ENCODE peak calls at places on chromosomes 4 and X, in six cellular contexts. G is mesenchymal stem cell, C is IMR-90, L is H9, V is H1, X is trophoblast cell. K is an unnamed sample. For H3K79me1, the result is how much of the 10 kb centered on the place peaks cover.

GRCh38 chr4:139020384-139020783 is 4.8 kb downstream of the NOCT start:
- DNase-seq in G (no peak), C (no peak), L (peak), V (no peak), X (no peak), K (no peak)

GRCh38 chr4:82901129-82901718 is 689 bp downstream of the THAP9 start:
- DNase-seq in G (no peak), C (no peak), L (no peak), V (no peak), X (no peak), K (no peak)

GRCh38 chrX:45669715-45670360 is 469.2 kb upstream of the DIPK2B start:
- DNase-seq in G (peak), C (peak), L (no peak), V (no peak), X (no peak), K (no peak)

GRCh38 chr4:23039813-23040212 is 347.1 kb downstream of the GBA3 start:
- DNase-seq in G (no peak), C (no peak), L (no peak), V (no peak), X (no peak), K (no peak)

GRCh38 chrX:153764786-153765137 is 713 bp downstream of the PLXNB3 start:
- DNase-seq in G (no peak), C (no peak), L (no peak), V (no peak), X (no peak), K (no peak)

GRCh38 chr4:20618010-20618409 is 82.2 kb upstream of the PACRGL start:
- DNase-seq in G (no peak), C (no peak), L (no peak), V (no peak), X (no peak), K (peak)

GRCh38 chr4:80803337-80803736 is 227.2 kb upstream of the BMP3 start:
- DNase-seq in G (no peak), C (no peak), L (no peak), V (no peak), X (no peak), K (no peak)

GRCh38 chrX:33725556-33726232 is 406.4 kb downstream of the FAM47A start:
- DNase-seq in G (peak), C (no peak), L (peak), V (peak), X (no peak), K (peak)

GRCh38 chr4:110778526-110778925 is 155.6 kb upstream of the PITX2 start:
- DNase-seq in G (peak), C (peak), L (no peak), V (no peak), X (no peak), K (no peak)

GRCh38 chr4:120406960-120407359 is 340.3 kb upstream of the MAD2L1 start:
- DNase-seq in G (no peak), C (no peak), L (peak), V (no peak), X (no peak), K (no peak)

GRCh38 chrX:100512471-100512870 is 72.3 kb upstream of the TNMD start:
- DNase-seq in G (peak), C (peak), L (no peak), V (no peak), X (no peak), K (no peak)

GRCh38 chrX:72467171-72467570 is 105.5 kb downstream of the HDAC8 start:
- DNase-seq in G (no peak), C (no peak), L (no peak), V (no peak), X (no peak), K (no peak)

GRCh38 chr4:40918330-40918729 is 168.6 kb downstream of the NSUN7 start:
- DNase-seq in G (peak), C (peak), L (no peak), V (no peak), X (no peak), K (no peak)

GRCh38 chr4:139167774-139168444 is 9.1 kb downstream of the ELF2 start:
- DNase-seq in G (peak), C (peak), L (no peak), V (no peak), X (peak), K (no peak)

GRCh38 chrX:24369816-24370215 is 9.4 kb downstream of the SUPT20HL1 start:
- DNase-seq in G (no peak), C (no peak), L (peak), V (no peak), X (no peak), K (no peak)

GRCh38 chrX:38055170-38055847 is 49.0 kb downstream of the SYTL5 start:
- DNase-seq in G (no peak), C (peak), L (no peak), V (no peak), X (no peak), K (no peak)

GRCh38 chrX:96909291-96909690 is 25.6 kb downstream of the RPA4 start:
- DNase-seq in G (no peak), C (peak), L (no peak), V (no peak), X (no peak), K (no peak)

GRCh38 chr4:107069049-107069448 is 32.9 kb upstream of the DKK2 start:
- DNase-seq in G (no peak), C (peak), L (no peak), V (no peak), X (no peak), K (no peak)

GRCh38 chrX:118780915-118781314 is 42.7 kb upstream of the ZCCHC12 start:
- DNase-seq in G (peak), C (peak), L (no peak), V (no peak), X (no peak), K (no peak)

GRCh38 chrX:141947350-141947749 is 43.7 kb downstream of the MAGEC1 start:
- DNase-seq in G (no peak), C (no peak), L (no peak), V (no peak), X (no peak), K (no peak)

GRCh38 chr4:78634011-78634664 is 82.6 kb downstream of the ANXA3 start:
- DNase-seq in G (peak), C (no peak), L (no peak), V (no peak), X (no peak), K (no peak)

GRCh38 chr4:94678896-94679295 is 78.9 kb upstream of the BMPR1B start:
- DNase-seq in G (no peak), C (peak), L (no peak), V (no peak), X (peak), K (no peak)

GRCh38 chr4:101790521-101791188 is at the start of gene BANK1:
- DNase-seq in G (peak), C (peak), L (peak), V (peak), X (peak), K (peak)

GRCh38 chr4:94728056-94728766 is 29.5 kb upstream of the BMPR1B start:
- DNase-seq in G (no peak), C (no peak), L (no peak), V (no peak), X (peak), K (no peak)

GRCh38 chr4:94523617-94524016 is 71.9 kb downstream of the PDLIM5 start:
- DNase-seq in G (peak), C (peak), L (no peak), V (no peak), X (no peak), K (no peak)

GRCh38 chr4:106238819-106239420 is 77.1 kb downstream of the TBCK start:
- DNase-seq in G (peak), C (peak), L (peak), V (peak), X (peak), K (peak)

GRCh38 chr4:39996811-39997210 is 19.1 kb upstream of the PDS5A start:
- DNase-seq in G (no peak), C (no peak), L (no peak), V (no peak), X (no peak), K (no peak)

GRCh38 chr4:182276214-182277109 is 33.3 kb downstream of the TENM3 start:
- DNase-seq in G (no peak), C (no peak), L (no peak), V (no peak), X (no peak), K (no peak)

GRCh38 chr4:80362578-80363181 is 27.1 kb downstream of the CFAP299 start:
- DNase-seq in G (peak), C (peak), L (peak), V (peak), X (peak), K (peak)

GRCh38 chrX:53089224-53089842 is 4.6 kb upstream of the KANTR start:
- DNase-seq in G (peak), C (peak), L (no peak), V (no peak), X (peak), K (no peak)

GRCh38 chr4:174697164-174697563 is 131.9 kb downstream of the GLRA3 start:
- DNase-seq in G (no peak), C (no peak), L (no peak), V (no peak), X (no peak), K (no peak)

GRCh38 chrX:25300994-25301393 is 285.2 kb upstream of the ARX start:
- DNase-seq in G (no peak), C (no peak), L (no peak), V (no peak), X (no peak), K (no peak)

GRCh38 chr4:139470997-139471665 is 17.2 kb downstream of the RAB33B start:
- DNase-seq in G (no peak), C (no peak), L (no peak), V (no peak), X (no peak), K (no peak)

GRCh38 chrX:10597871-10598270 is 22.5 kb downstream of the MID1 start:
- DNase-seq in G (no peak), C (peak), L (no peak), V (no peak), X (no peak), K (no peak)

GRCh38 chr4:181687116-181687515 is 556.1 kb upstream of the TENM3 start:
- DNase-seq in G (no peak), C (peak), L (no peak), V (no peak), X (no peak), K (no peak)

GRCh38 chrX:120147537-120147936 is 10.9 kb upstream of the RHOXF2 start:
- DNase-seq in G (no peak), C (no peak), L (no peak), V (no peak), X (no peak), K (no peak)

GRCh38 chrX:118495061-118495921 is at the start of gene DOCK11:
- DNase-seq in G (peak), C (peak), L (peak), V (peak), X (peak), K (peak)

GRCh38 chr4:86487738-86488137 is 106.4 kb upstream of the PTPN13 start:
- DNase-seq in G (no peak), C (no peak), L (no peak), V (no peak), X (no peak), K (no peak)
- H3K18ac ChIP-seq in G (no peak), C (no peak), L (no peak), V (no peak), X (no peak), K (no peak)

DNA sequence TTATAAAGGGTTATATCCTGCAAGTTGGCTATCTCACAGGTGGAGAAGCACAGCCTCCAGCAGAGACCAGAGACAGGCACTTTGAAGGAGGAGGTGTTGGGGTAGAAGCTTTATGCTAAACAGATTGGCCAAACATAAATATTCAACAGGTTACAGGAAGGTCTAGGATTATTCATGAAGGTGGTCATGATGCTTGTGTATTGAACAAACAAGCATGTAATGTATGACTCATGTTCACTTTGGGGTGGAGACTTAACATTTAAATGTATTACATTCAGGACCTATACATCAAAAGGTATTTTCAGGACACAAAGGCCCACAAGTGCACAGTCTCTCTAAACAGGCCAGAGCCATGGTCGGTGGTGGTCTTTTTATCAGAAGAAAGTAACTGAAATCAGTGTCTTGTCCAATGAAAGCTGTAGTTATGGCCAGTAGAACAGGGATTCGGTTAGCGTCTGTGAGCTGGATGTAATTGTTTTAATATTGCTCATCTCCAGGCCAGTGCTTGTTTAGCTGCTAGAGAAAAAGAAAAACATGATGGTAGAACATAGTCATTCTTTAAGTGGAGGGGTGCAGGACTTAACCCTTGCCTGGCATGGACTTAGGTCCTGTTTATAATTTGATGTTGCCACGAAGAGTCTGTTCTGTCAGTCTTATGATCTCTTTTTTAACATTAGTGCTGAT is 555.2 kb upstream of the PCDH10 start:
- DNase-seq in G (peak), C (no peak), L (no peak), V (no peak), X (no peak), K (no peak)
- H2AFZ ChIP-seq in G (no peak), C (no peak), L (no peak), V (no peak), X (no peak), K (no peak)

DNA sequence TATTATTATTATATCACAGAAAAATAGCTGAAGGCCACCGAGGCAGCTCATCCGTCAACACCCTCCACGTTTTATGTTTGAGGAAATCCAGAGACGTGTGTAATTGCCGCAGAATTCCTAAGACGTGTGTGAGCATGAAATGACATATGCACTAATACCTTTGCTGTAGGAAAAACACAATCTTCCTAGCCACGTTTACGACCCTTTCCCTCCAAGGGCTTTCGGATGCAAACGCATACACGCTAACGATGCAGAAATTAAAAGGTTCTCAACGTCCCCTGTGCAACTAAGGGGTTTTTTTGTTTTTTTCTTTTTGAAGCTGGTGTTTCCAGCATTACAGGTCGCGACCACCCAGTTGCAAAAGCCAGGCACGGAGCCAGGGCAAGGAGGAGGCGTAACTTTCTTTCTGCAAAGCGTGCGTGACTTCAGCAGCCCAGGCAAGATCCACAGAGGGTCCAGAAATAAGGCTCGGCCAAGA is 33.8 kb downstream of the CRLF2 start:
- DNase-seq in G (peak), C (no peak), L (no peak), V (peak), X (peak), K (no peak)
- H3K79me1 ChIP-seq in G (under half), C (under half), L (under half), V (under half), X (under half), K (under half)

GRCh38 chr4:168585168-168586091 is 88.6 kb downstream of the PALLD start:
- DNase-seq in G (peak), C (peak), L (peak), V (peak), X (peak), K (peak)

GRCh38 chr4:168586926-168587325 is 90.1 kb downstream of the PALLD start:
- DNase-seq in G (no peak), C (no peak), L (no peak), V (no peak), X (peak), K (no peak)

GRCh38 chr4:168584321-168584771 is 87.5 kb downstream of the PALLD start:
- DNase-seq in G (no peak), C (peak), L (no peak), V (no peak), X (no peak), K (no peak)

GRCh38 chr4:168589154-168589553 is 92.3 kb downstream of the PALLD start:
- DNase-seq in G (peak), C (peak), L (no peak), V (no peak), X (peak), K (no peak)

DNA sequence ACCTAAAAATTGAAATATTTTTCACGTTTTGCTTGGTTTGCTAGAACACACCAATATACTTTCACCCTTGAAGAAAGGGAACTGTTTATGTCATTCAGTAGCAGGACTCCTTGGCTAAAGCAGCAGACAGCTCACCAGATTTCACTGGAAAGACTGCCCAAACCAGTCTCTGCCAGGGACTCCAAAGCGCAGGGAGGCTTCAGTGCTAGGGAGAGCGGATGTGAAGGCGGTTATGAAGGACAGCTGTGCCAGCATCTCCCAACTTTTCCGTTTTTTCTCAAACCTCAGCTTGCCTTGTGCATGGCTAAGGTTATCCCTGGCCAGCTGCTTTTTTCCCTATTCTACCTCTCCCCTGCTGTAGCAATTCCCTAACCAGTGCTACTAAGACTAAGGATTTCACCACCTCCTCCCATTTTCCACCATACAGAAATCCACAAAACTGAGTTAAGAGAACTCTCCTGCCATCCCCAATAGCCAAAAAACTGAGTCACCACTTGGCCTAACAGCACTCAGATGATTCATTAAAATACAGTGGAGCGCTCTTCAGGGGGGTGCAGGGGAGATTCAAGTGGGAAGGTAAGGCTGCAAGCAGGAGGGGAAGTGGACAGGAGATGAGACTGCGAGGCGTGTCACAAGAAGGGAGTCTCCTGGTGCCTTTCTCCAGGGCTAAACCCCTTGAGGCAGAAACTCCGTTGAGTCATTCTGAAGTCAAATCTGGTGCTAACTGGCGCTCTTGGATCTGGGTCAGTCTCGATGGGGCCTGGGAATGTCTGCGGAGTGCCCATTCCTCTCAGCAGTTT is 90.7 kb downstream of the PALLD start:
- DNase-seq in G (peak), C (peak), L (no peak), V (no peak), X (peak), K (no peak)
- H3K18ac ChIP-seq in G (peak), C (peak), L (no peak), V (peak), X (peak), K (no peak)

GRCh38 chrX:108178099-108178498 is 86.5 kb downstream of the ATG4A start:
- DNase-seq in G (no peak), C (no peak), L (no peak), V (no peak), X (no peak), K (no peak)
- H2AFZ ChIP-seq in G (no peak), C (no peak), L (no peak), V (no peak), X (no peak), K (no peak)

DNA sequence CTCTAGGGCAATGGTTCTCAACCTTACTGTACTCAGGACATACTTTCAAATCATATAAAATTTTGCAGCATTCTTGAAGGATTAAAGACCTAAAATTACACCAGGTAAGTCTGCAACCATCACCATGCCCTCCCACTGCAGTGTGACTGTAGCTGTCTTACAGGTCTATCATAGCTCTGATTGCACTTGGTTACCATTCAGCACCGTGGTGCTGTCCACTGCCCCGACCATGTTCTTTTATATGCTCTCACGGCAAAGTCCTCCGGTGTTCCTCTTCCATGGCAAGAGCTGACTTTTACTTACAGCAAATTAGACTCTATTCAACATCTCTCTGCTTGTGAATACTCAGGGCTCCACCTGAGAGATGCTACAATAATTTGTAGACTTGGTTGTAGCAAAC is 11.5 kb downstream of the CRMP1 start:
- DNase-seq in G (no peak), C (peak), L (no peak), V (no peak), X (no peak), K (no peak)
- H3K79me1 ChIP-seq in G (under half), C (under half), L (under half), V (under half), X (under half), K (under half)